ENCODE peak calls at places on chromosomes 12 and 14, in nine cellular contexts. One of them, this sample, is unnamed.
A peak's percentile ranks its signal among the peaks of the same experiment; 100 is the strongest.

GRCh38 chr12:6280053-6280469 is 30.4 kb upstream of the PLEKHG6 start:
- DNase-seq in lower leg skin: peak; percentile 94
- DNase-seq in natural killer cell: no peak
- DNase-seq in bronchial epithelial cell: peak; percentile 96
- DNase-seq in left lung: peak; percentile 69
- DNase-seq in thoracic aorta: peak; percentile 77
- DNase-seq in ascending aorta: peak; percentile 92
- DNase-seq in glutamatergic neuron: no peak
- DNase-seq in GM13977: no peak
- DNase-seq in this sample: no peak

GRCh38 chr12:101696477-101697196 is 803 bp upstream of the CHPT1 start:
- DNase-seq in lower leg skin: peak; percentile 89
- DNase-seq in natural killer cell: no peak
- DNase-seq in bronchial epithelial cell: no peak
- DNase-seq in left lung: peak; percentile 42
- DNase-seq in thoracic aorta: no peak
- DNase-seq in ascending aorta: peak; percentile 74
- DNase-seq in glutamatergic neuron: no peak
- DNase-seq in GM13977: peak; percentile 57
- DNase-seq in this sample: no peak

GRCh38 chr14:59455411-59455810 is 9.8 kb downstream of the GPR135 start:
- DNase-seq in lower leg skin: no peak
- DNase-seq in natural killer cell: no peak
- DNase-seq in bronchial epithelial cell: no peak
- DNase-seq in left lung: no peak
- DNase-seq in thoracic aorta: no peak
- DNase-seq in ascending aorta: no peak
- DNase-seq in glutamatergic neuron: no peak
- DNase-seq in GM13977: no peak
- DNase-seq in this sample: no peak

GRCh38 chr14:58732387-58732786 is 94.6 kb downstream of the DACT1 start:
- DNase-seq in lower leg skin: no peak
- DNase-seq in natural killer cell: no peak
- DNase-seq in bronchial epithelial cell: peak; percentile 28
- DNase-seq in left lung: no peak
- DNase-seq in thoracic aorta: no peak
- DNase-seq in ascending aorta: no peak
- DNase-seq in glutamatergic neuron: no peak
- DNase-seq in GM13977: no peak
- DNase-seq in this sample: no peak

GRCh38 chr12:89433634-89434033 is 81.3 kb upstream of the DUSP6 start:
- DNase-seq in lower leg skin: no peak
- DNase-seq in natural killer cell: no peak
- DNase-seq in bronchial epithelial cell: no peak
- DNase-seq in left lung: no peak
- DNase-seq in thoracic aorta: no peak
- DNase-seq in ascending aorta: no peak
- DNase-seq in glutamatergic neuron: no peak
- DNase-seq in GM13977: no peak
- DNase-seq in this sample: no peak

GRCh38 chr12:42483534-42483857 is 106.0 kb downstream of the PRICKLE1 start:
- DNase-seq in lower leg skin: peak; percentile 89
- DNase-seq in natural killer cell: peak; percentile 17
- DNase-seq in bronchial epithelial cell: no peak
- DNase-seq in left lung: peak; percentile 38
- DNase-seq in thoracic aorta: no peak
- DNase-seq in ascending aorta: peak; percentile 72
- DNase-seq in glutamatergic neuron: no peak
- DNase-seq in GM13977: peak; percentile 67
- DNase-seq in this sample: peak; percentile 71

GRCh38 chr12:97229036-97229435 is 233.6 kb upstream of the RMST start:
- DNase-seq in lower leg skin: no peak
- DNase-seq in natural killer cell: no peak
- DNase-seq in bronchial epithelial cell: no peak
- DNase-seq in left lung: no peak
- DNase-seq in thoracic aorta: no peak
- DNase-seq in ascending aorta: no peak
- DNase-seq in glutamatergic neuron: no peak
- DNase-seq in GM13977: no peak
- DNase-seq in this sample: no peak

GRCh38 chr14:78921856-78922255 is 751.7 kb downstream of the NRXN3 start:
- DNase-seq in lower leg skin: no peak
- DNase-seq in natural killer cell: no peak
- DNase-seq in bronchial epithelial cell: peak; percentile 57
- DNase-seq in left lung: no peak
- DNase-seq in thoracic aorta: no peak
- DNase-seq in ascending aorta: no peak
- DNase-seq in glutamatergic neuron: no peak
- DNase-seq in GM13977: no peak
- DNase-seq in this sample: no peak

GRCh38 chr12:85441740-85442139 is 161.7 kb downstream of the ALX1 start:
- DNase-seq in lower leg skin: no peak
- DNase-seq in natural killer cell: no peak
- DNase-seq in bronchial epithelial cell: peak; percentile 9
- DNase-seq in left lung: no peak
- DNase-seq in thoracic aorta: no peak
- DNase-seq in ascending aorta: no peak
- DNase-seq in glutamatergic neuron: no peak
- DNase-seq in GM13977: no peak
- DNase-seq in this sample: no peak

GRCh38 chr12:43826681-43827458 is 9.0 kb upstream of the TMEM117 start:
- DNase-seq in lower leg skin: no peak
- DNase-seq in natural killer cell: no peak
- DNase-seq in bronchial epithelial cell: no peak
- DNase-seq in left lung: no peak
- DNase-seq in thoracic aorta: no peak
- DNase-seq in ascending aorta: no peak
- DNase-seq in glutamatergic neuron: no peak
- DNase-seq in GM13977: no peak
- DNase-seq in this sample: no peak

GRCh38 chr12:52521581-52522266 is 1.5 kb upstream of the KRT5 start:
- DNase-seq in lower leg skin: peak; percentile 83
- DNase-seq in natural killer cell: peak; percentile 12
- DNase-seq in bronchial epithelial cell: peak; percentile 93
- DNase-seq in left lung: no peak
- DNase-seq in thoracic aorta: no peak
- DNase-seq in ascending aorta: peak; percentile 45
- DNase-seq in glutamatergic neuron: no peak
- DNase-seq in GM13977: no peak
- DNase-seq in this sample: no peak

GRCh38 chr12:52801773-52802172 is 5.9 kb upstream of the KRT3 start:
- DNase-seq in lower leg skin: no peak
- DNase-seq in natural killer cell: no peak
- DNase-seq in bronchial epithelial cell: no peak
- DNase-seq in left lung: no peak
- DNase-seq in thoracic aorta: no peak
- DNase-seq in ascending aorta: no peak
- DNase-seq in glutamatergic neuron: no peak
- DNase-seq in GM13977: no peak
- DNase-seq in this sample: no peak

GRCh38 chr12:52020539-52021336 is 14.0 kb downstream of the TAMALIN start:
- DNase-seq in lower leg skin: peak; percentile 89
- DNase-seq in natural killer cell: peak; percentile 53
- DNase-seq in bronchial epithelial cell: no peak
- DNase-seq in left lung: no peak
- DNase-seq in thoracic aorta: no peak
- DNase-seq in ascending aorta: no peak
- DNase-seq in glutamatergic neuron: peak; percentile 79
- DNase-seq in GM13977: peak; percentile 78
- DNase-seq in this sample: peak; percentile 79

GRCh38 chr12:58819945-58820344 is 100.4 kb downstream of the LRIG3 start:
- DNase-seq in lower leg skin: no peak
- DNase-seq in natural killer cell: no peak
- DNase-seq in bronchial epithelial cell: no peak
- DNase-seq in left lung: no peak
- DNase-seq in thoracic aorta: no peak
- DNase-seq in ascending aorta: no peak
- DNase-seq in glutamatergic neuron: no peak
- DNase-seq in GM13977: no peak
- DNase-seq in this sample: no peak

GRCh38 chr12:47238665-47239064 is 158.9 kb upstream of the AMIGO2 start:
- DNase-seq in lower leg skin: no peak
- DNase-seq in natural killer cell: no peak
- DNase-seq in bronchial epithelial cell: peak; percentile 23
- DNase-seq in left lung: no peak
- DNase-seq in thoracic aorta: no peak
- DNase-seq in ascending aorta: no peak
- DNase-seq in glutamatergic neuron: no peak
- DNase-seq in GM13977: no peak
- DNase-seq in this sample: no peak
- TF ChIP-seq CTCF in lower leg skin: no peak
- TF ChIP-seq CTCF in natural killer cell: no peak
- TF ChIP-seq CTCF in bronchial epithelial cell: no peak
- TF ChIP-seq CTCF in left lung: no peak
- TF ChIP-seq CTCF in thoracic aorta: no peak
- TF ChIP-seq CTCF in ascending aorta: no peak
- TF ChIP-seq CTCF in glutamatergic neuron: no peak
- TF ChIP-seq CTCF in GM13977: no peak
- TF ChIP-seq CTCF in this sample: no peak

GRCh38 chr14:102498005-102498677 is 11.4 kb downstream of the ANKRD9 start:
- DNase-seq in lower leg skin: no peak
- DNase-seq in natural killer cell: no peak
- DNase-seq in bronchial epithelial cell: no peak
- DNase-seq in left lung: no peak
- DNase-seq in thoracic aorta: no peak
- DNase-seq in ascending aorta: no peak
- DNase-seq in glutamatergic neuron: peak; percentile 62
- DNase-seq in GM13977: no peak
- DNase-seq in this sample: no peak
- TF ChIP-seq CTCF in lower leg skin: no peak
- TF ChIP-seq CTCF in natural killer cell: no peak
- TF ChIP-seq CTCF in bronchial epithelial cell: peak; percentile 18
- TF ChIP-seq CTCF in left lung: no peak
- TF ChIP-seq CTCF in thoracic aorta: no peak
- TF ChIP-seq CTCF in ascending aorta: no peak
- TF ChIP-seq CTCF in glutamatergic neuron: peak; percentile 37
- TF ChIP-seq CTCF in GM13977: peak; percentile 26
- TF ChIP-seq CTCF in this sample: no peak

DNA sequence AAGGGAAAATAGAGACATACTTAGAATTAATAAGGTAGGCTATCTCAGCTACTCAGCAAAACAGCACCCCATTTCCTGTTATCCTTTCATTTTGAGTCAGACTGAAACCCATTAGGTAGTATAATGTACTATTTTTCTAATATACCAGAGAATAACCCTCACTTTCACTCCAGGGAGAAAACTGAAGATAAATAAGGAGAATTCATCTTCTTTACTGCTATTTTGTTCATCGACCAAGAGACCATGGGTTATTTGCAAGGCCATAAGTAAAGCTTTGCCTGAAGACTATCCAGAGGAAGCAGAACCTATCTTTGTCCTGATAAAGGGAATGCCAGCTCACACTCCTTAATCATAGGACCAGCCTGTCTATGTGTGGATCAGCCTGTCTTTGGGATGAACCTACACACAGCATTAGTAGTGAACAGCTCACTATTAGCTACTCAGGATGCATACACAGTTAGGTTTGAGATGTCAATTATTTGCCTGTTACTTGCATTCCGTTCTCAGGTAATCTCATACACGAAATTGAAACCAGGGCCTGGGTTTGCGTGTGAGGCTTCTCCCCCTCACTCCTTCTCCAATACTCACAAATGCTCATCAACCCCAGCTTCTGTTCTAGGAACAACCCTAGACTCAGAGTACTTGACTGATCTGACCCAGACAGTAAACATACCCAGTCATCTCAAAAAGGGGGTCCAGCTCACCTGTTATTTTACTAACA is 124.4 kb downstream of the DAD1 start:
- DNase-seq in lower leg skin: no peak
- DNase-seq in natural killer cell: no peak
- DNase-seq in bronchial epithelial cell: no peak
- DNase-seq in left lung: no peak
- DNase-seq in thoracic aorta: no peak
- DNase-seq in ascending aorta: no peak
- DNase-seq in glutamatergic neuron: no peak
- DNase-seq in GM13977: peak; percentile 52
- DNase-seq in this sample: no peak
- TF ChIP-seq CTCF in lower leg skin: no peak
- TF ChIP-seq CTCF in natural killer cell: no peak
- TF ChIP-seq CTCF in bronchial epithelial cell: no peak
- TF ChIP-seq CTCF in left lung: no peak
- TF ChIP-seq CTCF in thoracic aorta: no peak
- TF ChIP-seq CTCF in ascending aorta: no peak
- TF ChIP-seq CTCF in glutamatergic neuron: no peak
- TF ChIP-seq CTCF in GM13977: no peak
- TF ChIP-seq CTCF in this sample: no peak

GRCh38 chr12:31245822-31246469 is 80.0 kb downstream of the SINHCAF start:
- DNase-seq in lower leg skin: no peak
- DNase-seq in natural killer cell: no peak
- DNase-seq in bronchial epithelial cell: no peak
- DNase-seq in left lung: no peak
- DNase-seq in thoracic aorta: no peak
- DNase-seq in ascending aorta: no peak
- DNase-seq in glutamatergic neuron: no peak
- DNase-seq in GM13977: no peak
- DNase-seq in this sample: peak; percentile 28
- TF ChIP-seq CTCF in lower leg skin: no peak
- TF ChIP-seq CTCF in natural killer cell: no peak
- TF ChIP-seq CTCF in bronchial epithelial cell: peak; percentile 28
- TF ChIP-seq CTCF in left lung: no peak
- TF ChIP-seq CTCF in thoracic aorta: no peak
- TF ChIP-seq CTCF in ascending aorta: no peak
- TF ChIP-seq CTCF in glutamatergic neuron: no peak
- TF ChIP-seq CTCF in GM13977: no peak
- TF ChIP-seq CTCF in this sample: peak; percentile 36

This sample was measured in nephron progenitor cell.